ENCODE peak calls at places on chromosome 17, in six cellular contexts. Q, K, S, N, B and Z are unnamed samples.

GRCh38 chr17:77085916-77086432 is 54.8 kb upstream of the SEC14L1 start:
- DNase-seq in Q (no peak), K (no peak), S (no peak), N (peak; percentile 8), B (no peak), Z (no peak)

GRCh38 chr17:28230011-28230410 is 89.0 kb upstream of the TMEM97 start:
- DNase-seq in Q (no peak), K (no peak), S (no peak), N (no peak), B (no peak), Z (no peak)

GRCh38 chr17:77640916-77641605 is 317.4 kb upstream of the TNRC6C start:
- DNase-seq in Q (no peak), K (no peak), S (no peak), N (no peak), B (no peak), Z (no peak)

GRCh38 chr17:518047-518735 is 165.6 kb upstream of the RPH3AL start:
- DNase-seq in Q (no peak), K (no peak), S (no peak), N (no peak), B (no peak), Z (no peak)

GRCh38 chr17:5950871-5951270 is 119.3 kb upstream of the WSCD1 start:
- DNase-seq in Q (no peak), K (no peak), S (no peak), N (no peak), B (no peak), Z (no peak)

GRCh38 chr17:77881545-77881944 is 77.0 kb upstream of the TNRC6C start:
- DNase-seq in Q (peak; percentile 82), K (peak; percentile 90), S (peak; percentile 76), N (peak; percentile 95), B (peak; percentile 86), Z (no peak)

GRCh38 chr17:41654134-41654907 is 29.9 kb upstream of the KRT17 start:
- DNase-seq in Q (no peak), K (no peak), S (peak; percentile 82), N (peak; percentile 94), B (no peak), Z (peak; percentile 61)

GRCh38 chr17:38693700-38694329 is 11.3 kb upstream of the MLLT6 start:
- DNase-seq in Q (peak; percentile 88), K (peak; percentile 97), S (peak; percentile 71), N (no peak), B (peak; percentile 91), Z (no peak)

GRCh38 chr17:1089915-1090314 is 89.9 kb downstream of the ABR start:
- DNase-seq in Q (no peak), K (peak; percentile 80), S (no peak), N (no peak), B (no peak), Z (no peak)

GRCh38 chr17:56174421-56174820 is 21.1 kb downstream of the ANKFN1 start:
- DNase-seq in Q (peak; percentile 36), K (no peak), S (no peak), N (no peak), B (no peak), Z (no peak)

GRCh38 chr17:42685831-42686230 is 3.5 kb downstream of the CNTNAP1 start:
- DNase-seq in Q (no peak), K (no peak), S (no peak), N (peak; percentile 3), B (no peak), Z (no peak)

GRCh38 chr17:56699186-56699895 is 105.8 kb downstream of the NOG start:
- DNase-seq in Q (peak; percentile 95), K (peak; percentile 83), S (peak; percentile 48), N (peak; percentile 83), B (peak; percentile 78), Z (peak; percentile 77)

GRCh38 chr17:4735825-4736651 is 3.6 kb upstream of the ZMYND15 start:
- DNase-seq in Q (no peak), K (peak; percentile 61), S (peak; percentile 58), N (no peak), B (no peak), Z (no peak)

GRCh38 chr17:66996926-66997325 is 32.4 kb downstream of the CACNG4 start:
- DNase-seq in Q (no peak), K (no peak), S (no peak), N (no peak), B (no peak), Z (no peak)

GRCh38 chr17:42311240-42312034 is 23.1 kb downstream of the STAT5A start:
- DNase-seq in Q (peak; percentile 95), K (peak; percentile 98), S (peak; percentile 91), N (peak; percentile 93), B (peak; percentile 90), Z (peak; percentile 47)

GRCh38 chr17:29179232-29180036 is 764 bp downstream of the MYO18A start:
- DNase-seq in Q (no peak), K (no peak), S (peak; percentile 55), N (peak; percentile 87), B (peak; percentile 30), Z (no peak)

GRCh38 chr17:8223356-8224063 is 13.1 kb upstream of the AURKB start:
- DNase-seq in Q (peak; percentile 58), K (peak; percentile 53), S (peak; percentile 61), N (peak; percentile 87), B (peak; percentile 76), Z (no peak)

GRCh38 chr17:31807846-31808245 is 51.2 kb downstream of the COPRS start:
- DNase-seq in Q (peak; percentile 52), K (no peak), S (no peak), N (no peak), B (no peak), Z (no peak)

GRCh38 chr17:82031303-82031884 is at the start of gene RAC3:
- DNase-seq in Q (no peak), K (peak; percentile 41), S (no peak), N (no peak), B (no peak), Z (no peak)

DNA sequence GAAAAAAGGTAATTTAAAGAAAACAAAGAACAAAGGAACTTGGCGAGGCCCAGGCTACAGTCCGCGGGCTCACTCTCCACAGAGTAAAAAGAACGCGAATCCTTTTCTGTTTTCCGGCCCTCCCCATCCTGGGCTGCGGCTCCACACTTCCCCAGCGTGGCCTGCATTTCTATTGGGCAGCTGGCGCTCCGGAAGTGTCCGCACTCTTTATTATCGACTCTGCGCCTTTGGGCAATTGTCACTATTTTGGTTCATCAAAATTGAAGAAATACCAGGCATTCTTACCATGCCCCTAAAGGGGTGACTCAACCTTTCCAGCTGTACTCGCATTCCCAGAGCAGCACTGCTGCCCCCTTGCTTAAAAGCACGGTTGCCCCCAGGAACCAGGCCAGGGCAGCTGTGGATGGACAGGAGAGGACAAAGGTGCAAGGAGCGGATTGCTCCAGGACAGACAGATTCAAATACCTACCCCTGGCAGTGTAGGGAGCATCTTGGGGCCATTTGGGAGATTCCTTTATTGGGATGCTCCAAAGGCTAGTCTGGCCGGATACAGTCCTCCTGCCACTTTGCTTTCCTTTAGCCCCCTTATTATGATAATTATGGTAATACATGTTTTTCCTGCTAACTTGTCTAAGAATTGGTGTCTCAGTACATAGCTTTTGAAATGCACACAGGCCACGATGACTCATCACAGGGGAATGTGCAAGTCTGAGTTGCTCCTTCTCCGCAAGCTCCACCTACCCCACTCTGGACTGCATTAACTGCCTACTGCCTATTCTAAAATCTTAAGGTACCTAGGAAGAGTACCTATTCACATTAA is 985 bp upstream of the SLFN12 start:
- DNase-seq in Q (peak; percentile 99), K (peak; percentile 99), S (peak; percentile 84), N (peak; percentile 85), B (peak; percentile 67), Z (peak; percentile 53)
- TF ChIP-seq CTCF in Q (peak; percentile 29), K (peak; percentile 34), S (no peak), N (no peak), B (no peak), Z (no peak)

GRCh38 chr17:74351552-74352210 is 10.0 kb downstream of the BTBD17 start:
- DNase-seq in Q (no peak), K (no peak), S (no peak), N (no peak), B (no peak), Z (no peak)
- TF ChIP-seq CTCF in Q (no peak), K (no peak), S (no peak), N (no peak), B (no peak), Z (no peak)

GRCh38 chr17:49234509-49235080 is 4.0 kb upstream of the PHOSPHO1 start:
- DNase-seq in Q (no peak), K (no peak), S (no peak), N (no peak), B (no peak), Z (no peak)
- TF ChIP-seq CTCF in Q (no peak), K (no peak), S (no peak), N (no peak), B (no peak), Z (no peak)

GRCh38 chr17:20313306-20313705 is 154.0 kb downstream of the LGALS9B start:
- DNase-seq in Q (no peak), K (no peak), S (no peak), N (no peak), B (no peak), Z (no peak)
- TF ChIP-seq CTCF in Q (no peak), K (no peak), S (no peak), N (no peak), B (no peak), Z (no peak)